ENCODE peak calls at places on chromosomes 5 and 9, in ten cellular contexts. P, S, L, B, T, E, G, I, D and W are unnamed samples. For H3K27me3, the result is how much of the 10 kb centered on the place peaks cover.

GRCh38 chr5:6708814-6709213 is 4.4 kb upstream of the TENT4A start:
- DNase-seq in P (no peak), T (no peak), E (no peak), L (peak), S (no peak), D (no peak), B (no peak), G (no peak), I (no peak), W (no peak)

GRCh38 chr9:4662989-4663792 is 1.1 kb downstream of the PLPP6 start:
- DNase-seq in D (no peak), I (no peak), G (no peak), E (peak), B (no peak), P (peak), L (no peak), T (peak), S (peak), W (no peak)

GRCh38 chr5:94017579-94017978 is 276.2 kb upstream of the POU5F2 start:
- DNase-seq in L (no peak), T (no peak), S (no peak), E (peak), I (peak), P (no peak), D (no peak), B (no peak), G (no peak), W (no peak)

GRCh38 chr5:60207031-60207430 is 313.5 kb upstream of the PDE4D start:
- DNase-seq in I (no peak), D (no peak), S (no peak), L (no peak), P (no peak), B (no peak), G (no peak), E (no peak), T (no peak), W (no peak)

GRCh38 chr9:16150501-16150900 is 597.7 kb downstream of the CCDC171 start:
- DNase-seq in E (no peak), I (no peak), D (peak), S (no peak), L (peak), P (no peak), G (no peak), T (no peak), B (no peak), W (no peak)

GRCh38 chr9:116141864-116142561 is 11.6 kb upstream of the PAPPA start:
- DNase-seq in I (peak), S (no peak), D (no peak), T (no peak), G (no peak), E (no peak), L (no peak), P (no peak), B (no peak), W (no peak)

GRCh38 chr9:83431470-83432060 is 106.6 kb downstream of the FRMD3 start:
- DNase-seq in T (no peak), D (no peak), E (no peak), S (no peak), I (no peak), P (peak), G (no peak), B (peak), L (no peak), W (no peak)

GRCh38 chr5:109707531-109707930 is 17.8 kb downstream of the MAN2A1 start:
- DNase-seq in T (no peak), E (no peak), G (no peak), D (no peak), B (no peak), S (no peak), P (no peak), I (no peak), L (no peak), W (no peak)

GRCh38 chr5:90598300-90598699 is 39.7 kb downstream of the ADGRV1 start:
- DNase-seq in L (peak), I (no peak), E (no peak), S (no peak), G (no peak), B (no peak), D (no peak), P (no peak), T (no peak), W (no peak)

GRCh38 chr5:34519489-34520220 is 136.5 kb upstream of the RAI14 start:
- DNase-seq in B (no peak), P (no peak), E (peak), G (no peak), S (no peak), T (no peak), L (no peak), I (peak), D (no peak), W (no peak)

GRCh38 chr5:25405850-25406249 is 761.1 kb upstream of the CDH10 start:
- DNase-seq in G (no peak), T (no peak), I (no peak), E (no peak), S (peak), L (no peak), P (no peak), B (no peak), D (no peak), W (no peak)

GRCh38 chr9:96877269-96877668 is 23.0 kb upstream of the ZNF782 start:
- DNase-seq in L (no peak), S (no peak), P (no peak), G (no peak), D (no peak), E (no peak), T (no peak), I (no peak), B (no peak), W (no peak)

GRCh38 chr9:114096866-114097612 is 2.1 kb downstream of the KIF12 start:
- DNase-seq in P (no peak), T (no peak), G (no peak), E (no peak), D (peak), I (no peak), S (no peak), L (no peak), B (no peak), W (no peak)

GRCh38 chr5:106876665-106877194 is 794.0 kb downstream of the EFNA5 start:
- DNase-seq in I (peak), L (no peak), P (no peak), T (no peak), B (no peak), S (peak), E (no peak), G (no peak), D (no peak), W (no peak)

GRCh38 chr5:3353561-3353960 is 242.1 kb upstream of the IRX1 start:
- DNase-seq in E (no peak), I (no peak), P (no peak), S (no peak), G (no peak), B (peak), T (no peak), L (no peak), D (no peak), W (no peak)

GRCh38 chr9:136512651-136513066 is 29.8 kb upstream of the SEC16A start:
- DNase-seq in P (no peak), L (no peak), I (no peak), T (no peak), D (no peak), B (no peak), E (no peak), S (no peak), G (no peak), W (no peak)

GRCh38 chr9:128001411-128002298 is 20.9 kb upstream of the EEIG1 start:
- DNase-seq in T (no peak), B (peak), L (peak), I (peak), P (no peak), E (peak), G (peak), D (peak), S (peak), W (no peak)

GRCh38 chr5:50874277-50874984 is 208.0 kb downstream of the PARP8 start:
- DNase-seq in G (no peak), S (no peak), T (no peak), P (no peak), D (no peak), B (no peak), E (no peak), I (no peak), L (peak), W (no peak)

GRCh38 chr9:136939431-136939995 is 5.0 kb downstream of the FBXW5 start:
- DNase-seq in E (no peak), P (no peak), D (no peak), G (no peak), T (no peak), L (no peak), S (no peak), I (no peak), B (no peak), W (no peak)

GRCh38 chr9:130268521-130269131 is 3.1 kb downstream of the HMCN2 start:
- DNase-seq in L (no peak), B (no peak), D (no peak), P (peak), I (no peak), T (no peak), G (no peak), E (no peak), S (peak), W (no peak)

GRCh38 chr5:112366987-112367386 is 52.1 kb downstream of the EPB41L4A start:
- DNase-seq in L (no peak), P (no peak), D (no peak), E (no peak), T (no peak), I (peak), G (no peak), S (peak), B (no peak), W (peak)

GRCh38 chr9:120473626-120474025 is 106.3 kb downstream of the CDK5RAP2 start:
- DNase-seq in P (no peak), L (no peak), T (no peak), B (no peak), D (no peak), G (no peak), S (no peak), I (no peak), E (no peak), W (no peak)

GRCh38 chr5:120778491-120779293 is 314.6 kb downstream of the PRR16 start:
- DNase-seq in B (no peak), E (peak), D (no peak), P (no peak), L (no peak), S (no peak), I (peak), G (peak), T (no peak), W (no peak)

GRCh38 chr9:133897675-133898074 is 94.4 kb downstream of the VAV2 start:
- DNase-seq in L (no peak), G (no peak), P (no peak), D (no peak), E (no peak), I (no peak), S (no peak), T (no peak), B (no peak), W (no peak)

GRCh38 chr9:136059321-136059791 is 35.7 kb downstream of the NACC2 start:
- DNase-seq in L (no peak), B (no peak), S (no peak), G (no peak), E (no peak), T (no peak), P (no peak), D (no peak), I (no peak), W (no peak)

GRCh38 chr9:100575765-100576368 is 2.0 kb upstream of the CAVIN4 start:
- DNase-seq in S (no peak), D (no peak), P (no peak), E (peak), B (no peak), T (no peak), G (no peak), L (no peak), I (peak), W (no peak)

GRCh38 chr9:94872921-94873511 is 146.5 kb downstream of the AOPEP start:
- DNase-seq in S (no peak), L (no peak), E (no peak), I (no peak), T (no peak), G (no peak), B (no peak), P (no peak), D (no peak), W (no peak)

GRCh38 chr9:68595868-68596267 is 55.2 kb upstream of the TMEM252 start:
- DNase-seq in T (no peak), G (no peak), S (peak), P (no peak), D (no peak), E (no peak), L (no peak), B (no peak), I (no peak), W (no peak)
- H3K27me3 ChIP-seq in T (under half), G (under half), S (under half), P (under half), D (under half), E (under half), L (under half), B (under half), I (under half), W (under half)

GRCh38 chr9:659286-659685 is 182.2 kb upstream of the DMRT1 start:
- DNase-seq in P (no peak), G (no peak), B (no peak), E (no peak), S (no peak), T (no peak), I (no peak), L (no peak), D (no peak), W (no peak)

GRCh38 chr9:653856-654387 is 187.6 kb upstream of the DMRT1 start:
- DNase-seq in L (no peak), E (no peak), D (no peak), T (no peak), B (no peak), I (no peak), S (no peak), G (no peak), P (no peak), W (no peak)

GRCh38 chr9:655875-656274 is 185.6 kb upstream of the DMRT1 start:
- DNase-seq in L (peak), E (no peak), I (peak), G (no peak), D (peak), B (peak), S (peak), P (no peak), T (no peak), W (no peak)

GRCh38 chr9:660227-660626 is 181.3 kb upstream of the DMRT1 start:
- DNase-seq in B (no peak), D (no peak), S (no peak), I (no peak), T (no peak), L (no peak), E (no peak), P (no peak), G (no peak), W (no peak)

DNA sequence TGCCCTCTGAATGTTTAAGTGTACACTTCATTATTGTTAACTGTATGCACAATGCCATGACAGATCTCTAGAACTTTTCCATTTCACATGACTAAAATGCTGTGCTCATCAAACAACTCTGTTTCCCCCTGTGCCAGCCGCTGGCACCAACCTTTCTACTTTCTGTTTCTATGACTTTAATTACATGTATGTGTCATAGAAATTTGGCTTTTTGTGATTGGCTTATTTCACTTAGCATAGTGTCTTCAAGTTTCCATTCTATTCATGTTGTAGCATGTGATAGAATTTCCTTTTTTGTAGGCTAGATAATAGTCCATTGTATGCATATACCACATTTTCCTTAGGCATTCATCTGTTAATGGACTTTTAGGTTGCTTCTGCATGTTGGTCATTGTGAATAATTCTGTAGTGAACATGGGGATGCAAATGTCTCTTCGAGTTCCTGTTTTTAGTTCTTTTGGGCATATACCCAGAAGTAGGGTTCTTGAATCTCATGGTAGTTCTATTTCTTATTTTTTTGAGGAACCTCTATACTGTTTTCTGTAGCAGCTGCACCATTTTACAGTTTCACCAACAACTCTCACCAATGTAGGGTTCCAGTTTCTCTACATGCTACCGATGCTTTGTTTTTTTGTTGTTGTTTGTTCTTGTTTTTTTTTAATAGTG is 184.4 kb upstream of the DMRT1 start:
- DNase-seq in E (no peak), S (peak), L (no peak), D (no peak), B (no peak), P (no peak), T (no peak), G (no peak), I (peak), W (peak)
- H3K27ac ChIP-seq in E (no peak), S (no peak), L (no peak), D (no peak), B (no peak), P (no peak), T (no peak), G (no peak), I (peak), W (no peak)

GRCh38 chr5:58937031-58937681 is 354.3 kb downstream of the RAB3C start:
- DNase-seq in T (no peak), D (no peak), G (no peak), P (no peak), S (no peak), L (no peak), B (no peak), E (no peak), I (no peak), W (no peak)
- H3K4me3 ChIP-seq in T (no peak), D (no peak), G (no peak), P (no peak), S (no peak), L (no peak), B (no peak), E (no peak), I (no peak), W (no peak)

GRCh38 chr5:149221731-149222342 is 49.8 kb upstream of the AFAP1L1 start:
- DNase-seq in G (peak), D (no peak), I (no peak), B (no peak), P (no peak), S (no peak), E (peak), T (no peak), L (no peak), W (no peak)

GRCh38 chr5:149221326-149221725 is 50.3 kb upstream of the AFAP1L1 start:
- DNase-seq in S (peak), G (peak), B (no peak), T (no peak), P (no peak), E (peak), L (no peak), D (no peak), I (no peak), W (no peak)

GRCh38 chr5:149224282-149224681 is 47.4 kb upstream of the AFAP1L1 start:
- DNase-seq in S (no peak), T (no peak), P (no peak), L (no peak), D (no peak), I (no peak), B (no peak), G (no peak), E (no peak), W (no peak)

GRCh38 chr5:149220750-149221149 is 50.9 kb upstream of the AFAP1L1 start:
- DNase-seq in B (no peak), L (no peak), G (no peak), E (no peak), D (no peak), T (no peak), I (no peak), P (no peak), S (no peak), W (no peak)

DNA sequence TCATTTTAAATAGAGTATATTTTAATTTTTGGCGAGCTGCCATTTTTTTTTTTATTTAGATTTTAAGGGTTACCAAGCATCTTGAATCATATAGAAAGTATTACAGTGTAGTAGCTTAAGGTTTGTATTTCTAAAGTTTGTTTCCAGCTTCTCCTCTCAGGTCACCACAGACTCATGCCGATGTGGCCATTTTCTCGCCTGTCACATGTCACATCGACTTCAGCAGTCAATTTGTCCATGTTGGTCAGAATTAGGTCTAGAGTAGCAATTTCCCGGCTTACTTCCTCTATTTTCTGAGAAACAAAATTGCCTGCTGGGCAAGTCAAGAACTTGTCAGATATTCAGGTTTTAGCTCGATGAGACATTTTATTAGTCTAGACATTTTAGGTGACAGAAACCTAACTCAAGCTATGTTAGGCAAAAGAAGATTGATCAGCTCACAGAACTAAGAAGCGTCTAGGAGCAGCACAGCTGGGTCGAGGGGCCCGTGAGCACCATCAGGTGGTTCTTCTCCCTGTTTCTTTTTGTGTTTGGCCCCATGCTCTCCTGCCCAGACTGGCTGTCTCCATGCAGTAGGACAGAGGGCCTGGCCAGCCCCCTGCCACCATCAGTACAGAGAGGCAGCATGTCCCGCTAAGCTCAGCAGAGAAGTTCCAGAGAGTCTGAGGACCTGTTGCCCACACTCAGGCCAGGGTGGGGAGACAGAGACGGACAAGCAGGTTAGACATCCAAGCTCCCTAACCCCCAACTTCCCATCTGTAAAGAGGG is 48.4 kb upstream of the AFAP1L1 start:
- DNase-seq in G (no peak), B (no peak), L (no peak), T (no peak), E (peak), P (no peak), I (no peak), D (no peak), S (no peak), W (no peak)
- H3K27me3 ChIP-seq in G (under half), B (under half), L (under half), T (under half), E (under half), P (under half), I (under half), D (under half), S (under half), W (under half)

GRCh38 chr5:115732026-115732425 is 84.4 kb downstream of the CDO1 start:
- DNase-seq in T (no peak), P (no peak), D (no peak), G (no peak), S (no peak), I (no peak), L (no peak), E (no peak), B (no peak), W (no peak)
- H3K27ac ChIP-seq in T (no peak), P (no peak), D (no peak), G (no peak), S (no peak), I (no peak), L (no peak), E (no peak), B (no peak), W (no peak)

DNA sequence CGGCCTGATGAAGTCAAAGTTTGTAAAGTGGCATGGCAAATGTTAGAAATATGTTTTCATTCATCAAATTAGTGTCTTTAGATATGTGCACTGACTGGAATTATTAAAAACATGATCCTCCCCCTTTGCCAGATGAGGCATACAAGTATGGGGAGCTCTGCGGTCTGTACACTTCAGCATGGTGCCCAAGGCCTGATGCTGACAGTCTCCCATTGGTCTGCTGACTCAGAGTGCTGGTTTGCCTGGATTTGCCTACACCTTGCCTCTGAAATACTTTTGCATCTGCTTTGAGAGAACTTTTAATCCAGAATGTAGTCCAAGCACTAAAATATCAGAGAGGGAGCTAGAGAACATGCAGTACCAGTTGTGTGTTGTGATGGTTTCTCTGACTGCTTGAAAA is 354.3 kb upstream of the ACTBL2 start:
- DNase-seq in G (no peak), E (no peak), B (no peak), T (no peak), P (no peak), S (no peak), D (no peak), L (no peak), I (peak), W (no peak)
- H3K4me3 ChIP-seq in G (no peak), E (no peak), B (no peak), T (no peak), P (no peak), S (no peak), D (no peak), L (no peak), I (no peak), W (no peak)